ENCODE peak calls at places on chromosomes 1 and 21, in ten cellular contexts. T is left lung, V is prostate gland, H is SK-N-SH, K is neural progenitor cell, X is nephron progenitor cell, F is LNCaP clone FGC, E is epithelial cell of proximal tubule, L is GM10248, G is tibial artery. U is an unnamed sample.

GRCh38 chr1:950881-951280 is 8.2 kb downstream of the NOC2L start:
- DNase-seq in T (no peak), V (no peak), H (no peak), K (no peak), X (no peak), F (no peak), E (no peak), L (no peak), G (no peak), U (no peak)

GRCh38 chr1:23791434-23792047 is 596 bp downstream of the LYPLA2 start:
- DNase-seq in T (no peak), V (no peak), H (peak), K (peak), X (peak), F (no peak), E (no peak), L (peak), G (no peak), U (peak)

GRCh38 chr1:64087768-64088167 is 115.7 kb upstream of the UBE2U start:
- DNase-seq in T (no peak), V (no peak), H (no peak), K (no peak), X (no peak), F (no peak), E (no peak), L (no peak), G (no peak), U (no peak)

GRCh38 chr1:33152685-33153432 is 29.0 kb downstream of the TRIM62 start:
- DNase-seq in T (no peak), V (peak), H (peak), K (peak), X (peak), F (no peak), E (no peak), L (no peak), G (peak), U (no peak)

GRCh38 chr1:68046885-68047658 is 3.4 kb downstream of the DIRAS3 start:
- DNase-seq in T (no peak), V (no peak), H (no peak), K (no peak), X (no peak), F (no peak), E (no peak), L (no peak), G (no peak), U (no peak)

GRCh38 chr21:39065912-39066311 is 117.3 kb downstream of the PSMG1 start:
- DNase-seq in T (no peak), V (no peak), H (no peak), K (no peak), X (no peak), F (no peak), E (no peak), L (no peak), G (no peak), U (no peak)

GRCh38 chr1:1306070-1306660 is 1.6 kb downstream of the ACAP3 start:
- DNase-seq in T (no peak), V (no peak), H (peak), K (no peak), X (no peak), F (no peak), E (no peak), L (no peak), G (no peak), U (no peak)

GRCh38 chr1:64136749-64137568 is 66.5 kb upstream of the UBE2U start:
- DNase-seq in T (peak), V (peak), H (peak), K (peak), X (peak), F (peak), E (peak), L (peak), G (peak), U (peak)

GRCh38 chr1:223233019-223233409 is 90.0 kb upstream of the TLR5 start:
- DNase-seq in T (no peak), V (no peak), H (no peak), K (no peak), X (no peak), F (no peak), E (no peak), L (no peak), G (no peak), U (no peak)

GRCh38 chr1:105894006-105894405 is 1162.5 kb upstream of the PRMT6 start:
- DNase-seq in T (no peak), V (no peak), H (no peak), K (no peak), X (no peak), F (no peak), E (no peak), L (no peak), G (no peak), U (no peak)

GRCh38 chr1:229624906-229625871 is 733 bp downstream of the TAF5L start:
- DNase-seq in T (peak), V (peak), H (peak), K (peak), X (no peak), F (peak), E (no peak), L (peak), G (peak), U (peak)

GRCh38 chr21:23986987-23987386 is 1620.3 kb downstream of the MRPL39 start:
- DNase-seq in T (no peak), V (no peak), H (no peak), K (no peak), X (no peak), F (no peak), E (no peak), L (no peak), G (no peak), U (no peak)

GRCh38 chr21:17343055-17343454 is 169.8 kb upstream of the CXADR start:
- DNase-seq in T (no peak), V (no peak), H (no peak), K (peak), X (peak), F (peak), E (no peak), L (no peak), G (no peak), U (no peak)

GRCh38 chr1:172894345-172895049 is 156.2 kb downstream of the TNFSF18 start:
- DNase-seq in T (no peak), V (no peak), H (no peak), K (no peak), X (no peak), F (no peak), E (no peak), L (no peak), G (no peak), U (no peak)

GRCh38 chr1:52296345-52296744 is 69.7 kb downstream of the CC2D1B start:
- DNase-seq in T (no peak), V (no peak), H (peak), K (peak), X (no peak), F (peak), E (peak), L (peak), G (no peak), U (peak)

GRCh38 chr1:231357831-231358354 is 19.8 kb downstream of the SPRTN start:
- DNase-seq in T (no peak), V (peak), H (peak), K (peak), X (no peak), F (peak), E (peak), L (peak), G (peak), U (peak)

GRCh38 chr21:43195131-43196021 is 26.6 kb downstream of the CRYAA start:
- DNase-seq in T (peak), V (peak), H (peak), K (no peak), X (peak), F (no peak), E (no peak), L (no peak), G (no peak), U (no peak)

GRCh38 chr21:46226146-46226545 is 2.4 kb downstream of the LSS start:
- DNase-seq in T (no peak), V (no peak), H (no peak), K (no peak), X (no peak), F (no peak), E (no peak), L (no peak), G (peak), U (no peak)

GRCh38 chr1:197312163-197312562 is 44.1 kb downstream of the CRB1 start:
- DNase-seq in T (no peak), V (no peak), H (no peak), K (no peak), X (no peak), F (no peak), E (no peak), L (no peak), G (no peak), U (no peak)

GRCh38 chr1:192749349-192749748 is 59.5 kb upstream of the RGS2 start:
- DNase-seq in T (no peak), V (no peak), H (no peak), K (no peak), X (no peak), F (peak), E (no peak), L (no peak), G (no peak), U (no peak)

GRCh38 chr1:244305776-244306341 is 145.8 kb downstream of the ADSS2 start:
- DNase-seq in T (no peak), V (no peak), H (no peak), K (no peak), X (no peak), F (no peak), E (no peak), L (no peak), G (no peak), U (no peak)

GRCh38 chr1:16014509-16015482 is 3.0 kb downstream of the HSPB7 start:
- DNase-seq in T (no peak), V (no peak), H (peak), K (no peak), X (peak), F (no peak), E (no peak), L (no peak), G (peak), U (peak)

GRCh38 chr1:84653130-84653680 is 37.1 kb downstream of the SSX2IP start:
- DNase-seq in T (no peak), V (no peak), H (peak), K (no peak), X (no peak), F (no peak), E (no peak), L (no peak), G (no peak), U (no peak)
- TF ChIP-seq CTCF in T (no peak), V (no peak), H (peak), K (peak), X (no peak), F (peak), E (peak), L (no peak), G (no peak), U (no peak)

GRCh38 chr1:226123591-226124471 is 61.3 kb downstream of the H3-3A start:
- DNase-seq in T (peak), V (no peak), H (peak), K (no peak), X (no peak), F (no peak), E (no peak), L (no peak), G (no peak), U (no peak)

GRCh38 chr1:226125831-226126230 is 60.7 kb downstream of the ACBD3 start:
- DNase-seq in T (no peak), V (no peak), H (peak), K (no peak), X (no peak), F (no peak), E (no peak), L (no peak), G (no peak), U (no peak)

GRCh38 chr1:226123212-226123560 is 60.7 kb downstream of the H3-3A start:
- DNase-seq in T (no peak), V (no peak), H (peak), K (no peak), X (no peak), F (no peak), E (no peak), L (no peak), G (no peak), U (peak)

GRCh38 chr1:226126824-226127591 is 59.5 kb downstream of the ACBD3 start:
- DNase-seq in T (no peak), V (peak), H (no peak), K (no peak), X (no peak), F (no peak), E (no peak), L (no peak), G (no peak), U (no peak)

GRCh38 chr1:226125097-226125630 is 61.4 kb downstream of the ACBD3 start:
- DNase-seq in T (peak), V (peak), H (peak), K (peak), X (peak), F (peak), E (no peak), L (peak), G (peak), U (peak)
- TF ChIP-seq CTCF in T (peak), V (peak), H (peak), K (peak), X (peak), F (peak), E (peak), L (peak), G (peak), U (peak)

DNA sequence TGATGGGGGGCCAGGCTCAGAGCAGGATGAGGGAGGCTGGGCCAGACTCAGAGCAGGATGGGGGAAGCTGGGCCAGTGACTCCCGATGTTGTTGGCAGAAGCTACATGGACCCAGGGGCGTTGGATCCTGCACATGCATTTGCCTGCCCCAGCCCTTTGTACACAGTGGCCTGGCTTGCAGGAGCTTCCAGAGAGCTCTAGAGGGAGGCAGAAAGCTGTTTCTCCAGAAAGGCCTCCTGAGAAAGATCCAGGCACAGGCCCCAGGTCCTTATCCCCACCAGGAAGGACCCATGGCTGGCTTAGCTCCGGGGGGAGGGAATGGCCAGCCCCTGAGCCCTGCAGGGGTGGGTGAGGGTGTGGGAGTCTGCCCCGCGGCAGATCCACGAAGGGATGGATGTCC is 106.6 kb upstream of the ACTRT2 start:
- DNase-seq in T (no peak), V (no peak), H (no peak), K (no peak), X (no peak), F (no peak), E (no peak), L (no peak), G (no peak), U (no peak)
- TF ChIP-seq CTCF in T (no peak), V (no peak), H (no peak), K (no peak), X (no peak), F (peak), E (no peak), L (no peak), G (peak), U (no peak)

GRCh38 chr1:182391362-182392044 is at the start of gene GLUL:
- DNase-seq in T (peak), V (peak), H (peak), K (peak), X (peak), F (peak), E (no peak), L (peak), G (peak), U (peak)
- TF ChIP-seq CTCF in T (no peak), V (peak), H (no peak), K (peak), X (no peak), F (no peak), E (no peak), L (no peak), G (no peak), U (no peak)